ENCODE peak calls at places on chromosome 11, in eight cellular contexts. E is PC-3, Z is A549, C is GM12878, R is SK-N-SH, Q is hepatocyte, X is MM.1S, I is endothelial cell of umbilical vein. V is an unnamed sample. For H3K4me1, the result is how much of the 10 kb centered on the place peaks cover.

GRCh38 chr11:86248609-86249008 is 4.1 kb downstream of the EED start:
- DNase-seq in I (no peak), Z (no peak), Q (no peak), C (no peak), E (no peak), X (no peak), R (no peak), V (no peak)

GRCh38 chr11:78929092-78929905 is 354.6 kb upstream of the NARS2 start:
- DNase-seq in C (no peak), X (no peak), E (no peak), Q (no peak), R (no peak), Z (no peak), I (no peak), V (no peak)

GRCh38 chr11:126755494-126755893 is 245.1 kb downstream of the KIRREL3 start:
- DNase-seq in R (no peak), Q (no peak), C (no peak), E (no peak), X (no peak), I (no peak), Z (no peak), V (no peak)

GRCh38 chr11:59801981-59802638 is 8.5 kb downstream of the MRPL16 start:
- DNase-seq in Z (no peak), I (peak), X (no peak), C (no peak), E (peak), R (peak), Q (no peak), V (no peak)

GRCh38 chr11:90222152-90222458 is 744 bp downstream of the CHORDC1 start:
- DNase-seq in C (no peak), R (no peak), I (peak), E (no peak), Q (no peak), X (peak), Z (no peak), V (no peak)

GRCh38 chr11:116110356-116110755 is 606.1 kb upstream of the CADM1 start:
- DNase-seq in Z (no peak), C (no peak), Q (no peak), I (no peak), R (no peak), E (no peak), X (no peak), V (no peak)

GRCh38 chr11:11105361-11105760 is 247.5 kb upstream of the ZBED5 start:
- DNase-seq in Z (no peak), Q (no peak), X (no peak), E (no peak), C (no peak), I (no peak), R (no peak), V (no peak)

GRCh38 chr11:92738281-92738680 is 231.2 kb upstream of the MTNR1B start:
- DNase-seq in R (no peak), C (no peak), Q (no peak), X (no peak), I (no peak), E (no peak), Z (no peak), V (no peak)

GRCh38 chr11:104784684-104785460 is 113.4 kb downstream of the CASP12 start:
- DNase-seq in Z (no peak), E (peak), Q (no peak), C (no peak), I (no peak), X (no peak), R (no peak), V (peak)

GRCh38 chr11:134532921-134533421 is 120.9 kb upstream of the B3GAT1 start:
- DNase-seq in Z (no peak), Q (no peak), E (no peak), X (no peak), C (no peak), I (no peak), R (no peak), V (no peak)

GRCh38 chr11:15497366-15497765 is 382.6 kb downstream of the INSC start:
- DNase-seq in Z (no peak), X (no peak), Q (peak), I (no peak), C (no peak), E (no peak), R (no peak), V (no peak)

GRCh38 chr11:2271077-2271326 is 614 bp upstream of the ASCL2 start:
- DNase-seq in C (no peak), Q (peak), E (no peak), Z (no peak), I (no peak), R (no peak), X (no peak), V (no peak)

GRCh38 chr11:61349189-61349751 is 12.4 kb downstream of the CYB561A3 start:
- DNase-seq in I (no peak), Q (no peak), E (no peak), R (no peak), X (no peak), C (no peak), Z (no peak), V (no peak)

GRCh38 chr11:9639099-9639498 is 24.8 kb upstream of the SWAP70 start:
- DNase-seq in X (no peak), C (no peak), Z (no peak), E (no peak), R (no peak), I (peak), Q (no peak), V (no peak)

GRCh38 chr11:110113507-110113906 is 20.3 kb downstream of the ZC3H12C start:
- DNase-seq in X (no peak), I (no peak), R (no peak), E (no peak), Q (no peak), C (no peak), Z (no peak), V (no peak)

GRCh38 chr11:110124605-110125004 is 31.4 kb downstream of the ZC3H12C start:
- DNase-seq in X (no peak), Z (no peak), Q (no peak), R (no peak), I (no peak), E (no peak), C (no peak), V (no peak)

GRCh38 chr11:110123003-110123402 is 29.8 kb downstream of the ZC3H12C start:
- DNase-seq in C (no peak), R (no peak), Q (no peak), Z (no peak), I (no peak), X (no peak), E (no peak), V (no peak)

GRCh38 chr11:110121204-110121603 is 28.0 kb downstream of the ZC3H12C start:
- DNase-seq in C (no peak), X (no peak), E (peak), I (peak), Z (no peak), Q (no peak), R (no peak), V (no peak)

GRCh38 chr11:110119317-110119716 is 26.1 kb downstream of the ZC3H12C start:
- DNase-seq in C (no peak), R (no peak), I (no peak), X (no peak), Q (no peak), E (no peak), Z (no peak), V (no peak)
- H3K4me1 ChIP-seq in C (under half), R (under half), I (under half), X (under half), Q (under half), E (under half), Z (under half), V (under half)

DNA sequence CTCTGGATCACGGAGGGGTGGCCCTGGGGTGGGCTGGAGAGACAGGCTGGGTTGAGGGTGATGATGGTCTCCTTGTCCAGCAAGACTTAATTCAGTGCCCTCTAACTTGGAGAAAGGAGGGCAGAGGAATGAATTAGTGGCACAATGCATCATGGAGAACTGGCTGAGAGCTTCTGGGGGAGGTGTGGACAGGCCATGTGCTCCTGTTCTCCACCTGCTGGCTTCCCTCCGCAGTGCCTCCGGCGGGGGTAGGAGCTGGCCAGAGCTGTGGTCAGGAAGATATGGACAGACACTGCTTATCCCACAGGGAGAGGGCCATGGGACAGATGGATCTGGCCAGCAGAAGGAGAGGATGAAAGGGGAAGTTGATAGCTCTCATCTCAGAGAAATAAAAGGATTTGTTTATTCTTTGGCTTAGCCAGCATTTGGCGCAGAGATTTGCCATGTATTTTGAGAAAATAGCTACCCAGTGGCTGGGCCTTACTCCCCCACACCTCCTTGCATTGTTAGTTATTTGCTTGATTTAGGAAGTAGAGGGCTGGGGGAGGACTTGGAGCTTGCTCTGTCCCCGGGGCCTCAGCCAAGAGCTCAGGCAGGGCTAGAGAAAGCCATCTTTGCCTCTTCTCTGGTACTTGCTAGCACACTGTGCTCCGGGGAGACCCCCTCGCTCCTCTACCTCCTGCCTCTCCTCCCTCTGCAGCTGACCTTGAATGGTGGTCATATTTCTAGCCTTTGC is 93.2 kb downstream of the SCN3B start:
- DNase-seq in Z (no peak), I (no peak), E (no peak), R (peak), C (no peak), X (no peak), Q (peak), V (no peak)
- TF ChIP-seq CTCF in Z (no peak), I (no peak), E (peak), R (peak), C (no peak), X (no peak), Q (peak), V (peak)

GRCh38 chr11:19398772-19399542 is 158.2 kb upstream of the E2F8 start:
- DNase-seq in C (no peak), Z (no peak), E (peak), Q (peak), X (no peak), I (no peak), R (no peak), V (no peak)
- H3K4me2 ChIP-seq in C (no peak), Z (peak), E (peak), Q (peak), X (no peak), I (no peak), R (no peak), V (no peak)

GRCh38 chr11:65293909-65294381 is 20.7 kb upstream of the CDC42EP2 start:
- DNase-seq in I (no peak), R (no peak), X (no peak), C (no peak), Q (no peak), E (no peak), Z (no peak), V (no peak)
- H3K4me1 ChIP-seq in I (under half), R (under half), X (under half), C (under half), Q (under half), E (under half), Z (under half), V (under half)

GRCh38 chr11:108121274-108122155 is at the start of gene ACAT1:
- DNase-seq in Z (peak), I (peak), Q (peak), R (peak), C (peak), E (peak), X (peak), V (peak)
- TF ChIP-seq CTCF in Z (no peak), I (no peak), Q (peak), R (peak), C (peak), E (no peak), X (no peak), V (peak)

DNA sequence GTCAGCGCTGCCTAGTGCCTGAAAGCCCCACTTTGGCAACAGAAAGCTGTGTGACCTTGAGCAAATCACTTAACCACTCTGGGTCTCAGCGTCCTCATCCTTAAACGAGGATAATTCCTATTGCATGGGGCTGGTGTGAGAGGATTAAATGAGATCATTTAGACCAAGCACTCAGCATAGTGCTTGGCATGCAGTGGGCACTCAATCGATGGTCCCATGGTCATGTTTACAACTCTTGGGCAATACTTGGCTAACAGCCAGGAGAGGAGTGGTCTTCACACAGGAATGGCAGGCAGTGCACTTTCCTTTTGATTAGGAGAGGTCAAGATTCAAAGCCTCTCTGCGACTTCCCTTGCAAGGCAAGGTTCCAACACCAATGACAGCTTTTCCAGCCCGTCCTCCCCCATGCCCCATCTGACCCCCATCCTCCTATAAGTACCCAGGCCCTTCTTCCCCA is 14.1 kb downstream of the TNKS1BP1 start:
- DNase-seq in C (no peak), I (no peak), X (no peak), Z (no peak), E (no peak), R (no peak), Q (peak), V (no peak)
- H3K4me2 ChIP-seq in C (peak), I (peak), X (no peak), Z (peak), E (peak), R (peak), Q (peak), V (peak)

GRCh38 chr11:62546937-62547625 is 475 bp upstream of the AHNAK start:
- DNase-seq in Z (peak), C (no peak), R (no peak), I (peak), E (peak), Q (peak), X (no peak), V (no peak)
- H3K4me1 ChIP-seq in Z (half or more), C (half or more), R (under half), I (under half), E (half or more), Q (half or more), X (under half), V (under half)

DNA sequence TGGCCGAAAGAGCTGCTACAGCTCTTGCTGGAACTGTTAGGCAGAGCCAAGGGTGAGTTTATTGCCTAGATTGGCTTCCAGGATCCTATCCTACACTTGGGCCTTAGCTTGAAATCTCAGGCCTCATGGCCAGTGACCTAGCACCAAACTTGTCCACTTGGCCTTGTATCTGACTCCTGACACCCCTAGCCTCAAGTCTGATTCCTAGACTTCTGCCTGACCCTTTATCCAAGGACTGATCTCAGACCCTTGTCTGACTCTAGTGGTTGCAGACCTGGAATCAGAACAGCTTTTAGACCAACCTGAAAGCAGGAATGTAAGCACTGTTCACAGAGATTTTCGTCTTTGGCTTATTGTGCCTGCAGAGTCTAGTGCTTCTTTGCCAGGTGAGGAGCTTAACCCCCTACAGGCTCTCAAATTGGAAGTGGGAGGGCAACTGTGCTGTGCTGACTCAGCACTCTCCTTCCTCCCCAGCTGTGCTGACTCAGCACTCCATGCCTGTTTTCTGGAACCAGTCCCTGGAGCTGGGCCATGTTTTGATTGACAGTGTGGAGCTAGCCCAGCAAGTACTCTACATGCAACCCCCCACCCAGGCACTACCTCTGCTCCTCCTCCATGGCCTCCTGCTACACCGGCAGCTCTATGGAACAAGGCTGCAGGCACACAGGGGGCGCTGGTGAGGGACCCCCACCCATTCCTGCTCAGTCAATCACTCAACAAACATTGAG is 35.1 kb downstream of the RRP8 start:
- DNase-seq in Z (no peak), R (no peak), I (peak), X (peak), E (peak), C (no peak), Q (peak), V (no peak)
- TF ChIP-seq CTCF in Z (no peak), R (peak), I (no peak), X (no peak), E (peak), C (no peak), Q (no peak), V (no peak)

GRCh38 chr11:44776840-44777536 is 50.2 kb downstream of the TSPAN18 start:
- DNase-seq in I (no peak), Z (no peak), C (no peak), R (no peak), Q (no peak), X (no peak), E (no peak), V (no peak)
- H3K4me2 ChIP-seq in I (no peak), Z (no peak), C (no peak), R (no peak), Q (no peak), X (no peak), E (no peak), V (no peak)

DNA sequence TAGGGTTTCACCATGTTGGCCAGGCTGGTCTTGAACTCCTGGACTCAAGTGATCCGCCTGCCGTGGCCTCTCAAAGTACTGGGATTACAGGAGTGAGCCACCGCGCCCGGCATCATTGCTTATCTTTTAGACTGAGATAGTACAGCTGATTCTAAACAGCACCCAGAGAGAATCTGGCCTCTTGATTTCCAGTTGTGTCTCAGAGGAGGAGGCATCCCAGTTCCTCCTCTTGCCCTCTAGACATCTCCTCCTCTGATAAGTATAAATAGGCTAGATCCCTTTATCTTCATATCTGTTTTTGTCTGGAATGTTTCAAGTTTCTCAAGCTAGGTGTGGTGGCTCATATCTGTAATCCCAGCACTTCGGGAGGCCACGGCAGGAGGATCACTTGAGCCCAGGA is 7.0 kb downstream of the MARK2 start:
- DNase-seq in X (no peak), C (no peak), R (no peak), Z (no peak), E (no peak), I (no peak), Q (peak), V (no peak)
- H3K4me1 ChIP-seq in X (under half), C (under half), R (under half), Z (under half), E (half or more), I (under half), Q (under half), V (under half)